ENCODE peak calls at places on chromosomes 7 and 10, in six cellular contexts. G is HFFc6, U is BJ, R is IMR-90, C is choroid plexus epithelial cell, I is astrocyte of the spinal cord. B is an unnamed sample.

GRCh38 chr10:27446091-27446918 is 57.8 kb upstream of the RAB18 start:
- DNase-seq in U (peak; percentile 59), C (peak; percentile 60), G (peak; percentile 63), I (peak; percentile 48), R (peak; percentile 47), B (no peak)

GRCh38 chr7:110573862-110574528 is 516.9 kb upstream of the LRRN3 start:
- DNase-seq in G (peak; percentile 89), I (peak; percentile 84), U (peak; percentile 61), C (peak; percentile 77), R (peak; percentile 99), B (no peak)

GRCh38 chr7:151194188-151194587 is 7.1 kb upstream of the ASB10 start:
- DNase-seq in U (no peak), C (no peak), G (no peak), R (no peak), I (no peak), B (no peak)

GRCh38 chr7:4265056-4265455 is 417.0 kb upstream of the FOXK1 start:
- DNase-seq in G (no peak), R (no peak), C (no peak), I (no peak), U (no peak), B (peak; percentile 75)

GRCh38 chr7:150420987-150421674 is 29.3 kb upstream of the GIMAP8 start:
- DNase-seq in I (peak; percentile 78), U (no peak), G (peak; percentile 65), C (peak; percentile 86), R (peak; percentile 58), B (peak; percentile 64)

GRCh38 chr10:75399461-75400162 is 2.0 kb downstream of the ZNF503 start:
- DNase-seq in U (no peak), I (peak; percentile 78), C (peak; percentile 81), G (peak; percentile 74), R (peak; percentile 69), B (peak; percentile 94)

GRCh38 chr10:102545997-102546396 is 42.2 kb downstream of the SUFU start:
- DNase-seq in I (no peak), R (no peak), C (no peak), U (no peak), G (no peak), B (peak; percentile 36)

GRCh38 chr7:24063721-24064120 is 220.3 kb upstream of the NPY start:
- DNase-seq in U (no peak), R (no peak), C (no peak), I (no peak), G (no peak), B (no peak)

GRCh38 chr10:71747808-71748523 is 25.4 kb downstream of the VSIR start:
- DNase-seq in C (no peak), R (no peak), U (no peak), G (no peak), I (no peak), B (no peak)

GRCh38 chr10:93288679-93289634 is 193.2 kb downstream of the MYOF start:
- DNase-seq in R (peak; percentile 84), I (peak; percentile 82), G (peak; percentile 93), C (peak; percentile 89), U (peak; percentile 87), B (no peak)

GRCh38 chr7:49398730-49399129 is 374.7 kb upstream of the VWC2 start:
- DNase-seq in I (peak; percentile 78), U (no peak), G (no peak), C (no peak), R (no peak), B (no peak)

GRCh38 chr7:92404170-92404614 is 43.1 kb upstream of the GATAD1 start:
- DNase-seq in C (peak; percentile 13), U (no peak), G (no peak), R (no peak), I (no peak), B (no peak)

GRCh38 chr10:59907918-59908807 is 1.8 kb upstream of the CCDC6 start:
- DNase-seq in G (peak; percentile 79), R (peak; percentile 85), C (peak; percentile 96), U (peak; percentile 39), I (peak; percentile 96), B (no peak)

GRCh38 chr7:22452142-22452763 is 47.7 kb downstream of the STEAP1B start:
- DNase-seq in G (no peak), C (peak; percentile 61), I (peak; percentile 32), U (no peak), R (no peak), B (no peak)

GRCh38 chr7:148442933-148443332 is 147.6 kb upstream of the C7orf33 start:
- DNase-seq in G (no peak), R (no peak), C (no peak), U (no peak), I (no peak), B (no peak)

GRCh38 chr7:7210475-7211237 is 28.3 kb downstream of the C1GALT1 start:
- DNase-seq in G (no peak), C (no peak), U (no peak), R (no peak), I (no peak), B (no peak)

GRCh38 chr10:22437620-22438588 is 92.6 kb downstream of the SPAG6 start:
- DNase-seq in R (peak; percentile 19), I (peak; percentile 58), C (peak; percentile 46), U (no peak), G (no peak), B (no peak)

GRCh38 chr7:133095119-133095671 is 13.3 kb upstream of the CHCHD3 start:
- DNase-seq in R (no peak), C (no peak), G (no peak), U (no peak), I (no peak), B (no peak)

GRCh38 chr7:157630301-157630853 is 293.6 kb downstream of the DNAJB6 start:
- DNase-seq in I (no peak), C (no peak), G (no peak), U (no peak), R (no peak), B (no peak)

GRCh38 chr7:67462781-67463191 is 466.2 kb downstream of the TYW1 start:
- DNase-seq in U (no peak), I (no peak), G (no peak), C (no peak), R (no peak), B (no peak)

GRCh38 chr7:26853788-26854393 is 10.5 kb downstream of the SKAP2 start:
- DNase-seq in C (peak; percentile 64), R (peak; percentile 75), U (no peak), I (peak; percentile 80), G (peak; percentile 38), B (no peak)

GRCh38 chr10:27783660-27784059 is 38.0 kb upstream of the MKX start:
- DNase-seq in R (peak; percentile 62), U (peak; percentile 10), G (peak; percentile 78), I (peak; percentile 61), C (peak; percentile 44), B (no peak)

GRCh38 chr7:150939052-150939810 is 38.9 kb downstream of the KCNH2 start:
- DNase-seq in R (no peak), G (no peak), I (no peak), C (no peak), U (no peak), B (no peak)

DNA sequence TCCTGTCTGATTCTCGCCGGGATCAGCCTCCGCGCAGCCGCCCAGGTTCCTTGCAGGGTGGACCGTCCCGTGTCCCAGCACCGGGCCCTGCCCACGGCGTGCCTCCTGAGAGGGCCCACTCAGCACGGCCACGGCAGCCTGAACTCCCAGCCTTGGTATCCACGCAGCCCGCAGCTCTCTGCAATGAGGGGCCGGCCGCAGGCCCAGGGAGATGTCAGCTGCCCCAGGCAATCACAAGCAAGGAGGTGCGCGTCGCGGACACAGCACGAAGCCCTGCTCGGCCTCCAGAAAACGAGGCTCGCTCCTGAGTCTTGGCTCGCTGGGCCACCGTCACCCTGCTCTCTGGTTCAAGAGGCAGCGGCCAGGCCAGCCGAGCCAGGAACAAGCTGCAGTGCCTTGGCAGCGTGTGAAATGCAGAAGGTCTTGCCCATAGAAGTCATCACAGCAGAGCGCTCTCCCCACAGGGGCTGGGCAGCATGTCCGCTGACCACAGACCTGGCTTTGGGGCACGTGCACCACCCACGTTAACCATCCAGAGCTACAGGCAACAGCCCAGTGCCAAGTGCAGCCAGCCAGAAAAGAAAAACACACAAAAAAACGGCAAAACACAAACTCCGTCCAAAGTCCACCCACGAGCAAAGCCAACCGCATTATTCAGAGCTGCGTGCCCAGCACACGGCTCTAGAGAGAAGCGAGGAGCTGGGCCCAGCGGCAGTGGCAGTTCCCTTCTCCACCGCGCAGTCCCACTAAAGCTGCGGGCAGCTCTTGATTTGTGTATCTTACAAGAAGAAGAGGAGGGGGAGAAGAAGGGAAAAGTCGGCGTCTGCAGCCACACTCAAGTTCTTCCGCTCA is 13.9 kb downstream of the GPER1 start:
- DNase-seq in I (no peak), R (no peak), U (no peak), G (no peak), C (no peak), B (no peak)
- TF ChIP-seq CTCF in I (no peak), R (no peak), U (no peak), G (no peak), C (no peak), B (no peak)

GRCh38 chr7:57305192-57305748 is 144.7 kb upstream of the ZNF716 start:
- DNase-seq in G (no peak), I (no peak), U (no peak), C (no peak), R (no peak), B (no peak)
- TF ChIP-seq CTCF in G (peak; percentile 64), I (no peak), U (no peak), C (no peak), R (no peak), B (peak; percentile 13)

GRCh38 chr7:73809454-73810090 is 21.2 kb upstream of the CLDN4 start:
- DNase-seq in C (no peak), I (no peak), U (no peak), G (no peak), R (no peak), B (peak; percentile 64)

GRCh38 chr7:73811760-73812168 is 19.0 kb upstream of the CLDN4 start:
- DNase-seq in C (peak; percentile 66), R (peak; percentile 41), G (peak; percentile 54), I (peak; percentile 44), U (no peak), B (peak; percentile 81)

GRCh38 chr7:73812996-73813395 is 17.8 kb upstream of the CLDN4 start:
- DNase-seq in R (peak; percentile 28), G (no peak), I (no peak), U (no peak), C (no peak), B (no peak)

GRCh38 chr7:73815436-73815835 is 15.4 kb upstream of the CLDN4 start:
- DNase-seq in R (no peak), U (no peak), C (no peak), G (no peak), I (no peak), B (peak; percentile 46)

DNA sequence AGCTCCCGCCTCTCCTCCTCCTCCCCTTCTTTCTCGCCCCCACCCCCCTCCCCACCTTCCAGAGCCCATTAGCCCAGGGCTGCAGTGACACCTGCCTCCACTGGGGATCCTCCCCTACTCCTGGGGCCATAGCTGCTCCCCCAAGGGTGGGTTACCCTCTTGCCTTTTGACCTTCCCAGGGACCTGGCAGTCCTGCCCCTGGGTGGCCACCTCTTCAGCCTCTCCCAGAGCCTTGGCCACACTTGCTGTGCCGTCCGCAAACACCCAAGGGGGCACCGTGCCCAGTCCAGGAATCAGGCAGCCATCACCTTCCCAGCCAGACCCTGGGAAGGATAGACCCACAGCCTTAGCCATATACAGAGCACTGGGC is 19.8 kb upstream of the CLDN4 start:
- DNase-seq in I (no peak), R (no peak), G (no peak), U (no peak), C (no peak), B (peak; percentile 78)
- TF ChIP-seq CTCF in I (no peak), R (no peak), G (no peak), U (no peak), C (no peak), B (no peak)

DNA sequence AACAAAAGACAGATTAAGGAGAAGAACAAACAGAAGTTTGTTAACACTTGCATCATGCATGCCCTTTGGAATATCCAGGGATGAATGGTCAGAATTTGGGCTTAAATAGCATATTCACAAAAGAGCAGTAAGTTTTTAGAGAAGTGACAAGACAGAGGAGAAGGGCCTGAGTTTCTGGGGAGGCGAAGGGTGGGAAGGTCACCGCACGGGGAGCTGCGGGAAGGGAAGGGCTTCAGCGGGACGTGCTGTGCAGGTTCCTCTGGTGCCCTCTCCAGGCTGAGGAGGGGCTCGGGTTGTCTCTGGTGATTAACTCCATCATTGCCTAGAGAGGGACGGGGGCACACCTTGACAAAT is 10.4 kb upstream of the ZNF22 start:
- DNase-seq in R (no peak), I (no peak), G (no peak), C (no peak), U (no peak), B (peak; percentile 55)
- TF ChIP-seq CTCF in R (peak; percentile 8), I (peak; percentile 51), G (peak; percentile 23), C (peak; percentile 53), U (peak; percentile 9), B (peak; percentile 53)

B was measured in chondrocyte.